ENCODE peak calls at places on chromosomes 2 and 18, in nine cellular contexts. One of them, this sample, is unnamed.
A peak's percentile ranks its signal among the peaks of the same experiment; 100 is the strongest.

GRCh38 chr2:66305714-66306113 is 129.2 kb upstream of the MEIS1 start:
- DNase-seq in IMR-90: peak; percentile 2
- DNase-seq in H9: no peak
- DNase-seq in cardiac muscle cell: peak; percentile 3
- DNase-seq in fibroblast of lung: peak; percentile 89
- DNase-seq in adrenal gland: peak; percentile 78
- DNase-seq in CD8-positive, alpha-beta memory T cell: no peak
- DNase-seq in tibial artery: peak; percentile 63
- DNase-seq in stomach: peak; percentile 36
- DNase-seq in this sample: no peak

GRCh38 chr18:67232406-67232805 is 284.1 kb downstream of the DSEL start:
- DNase-seq in IMR-90: peak; percentile 62
- DNase-seq in H9: no peak
- DNase-seq in cardiac muscle cell: peak; percentile 90
- DNase-seq in fibroblast of lung: peak; percentile 54
- DNase-seq in adrenal gland: no peak
- DNase-seq in CD8-positive, alpha-beta memory T cell: no peak
- DNase-seq in tibial artery: no peak
- DNase-seq in stomach: no peak
- DNase-seq in this sample: no peak

GRCh38 chr2:104078431-104079157 is 775.3 kb upstream of the POU3F3 start:
- DNase-seq in IMR-90: no peak
- DNase-seq in H9: peak; percentile 45
- DNase-seq in cardiac muscle cell: no peak
- DNase-seq in fibroblast of lung: no peak
- DNase-seq in adrenal gland: no peak
- DNase-seq in CD8-positive, alpha-beta memory T cell: no peak
- DNase-seq in tibial artery: no peak
- DNase-seq in stomach: no peak
- DNase-seq in this sample: no peak

GRCh38 chr2:75547345-75548035 is 13.2 kb downstream of the EVA1A start:
- DNase-seq in IMR-90: peak; percentile 88
- DNase-seq in H9: no peak
- DNase-seq in cardiac muscle cell: peak; percentile 49
- DNase-seq in fibroblast of lung: peak; percentile 57
- DNase-seq in adrenal gland: no peak
- DNase-seq in CD8-positive, alpha-beta memory T cell: no peak
- DNase-seq in tibial artery: no peak
- DNase-seq in stomach: no peak
- DNase-seq in this sample: no peak

GRCh38 chr18:24227976-24228660 is 89.3 kb downstream of the CABYR start:
- DNase-seq in IMR-90: peak; percentile 83
- DNase-seq in H9: no peak
- DNase-seq in cardiac muscle cell: no peak
- DNase-seq in fibroblast of lung: peak; percentile 51
- DNase-seq in adrenal gland: no peak
- DNase-seq in CD8-positive, alpha-beta memory T cell: no peak
- DNase-seq in tibial artery: no peak
- DNase-seq in stomach: no peak
- DNase-seq in this sample: no peak

GRCh38 chr2:182186132-182186735 is 200.6 kb downstream of the PPP1R1C start:
- DNase-seq in IMR-90: peak; percentile 34
- DNase-seq in H9: no peak
- DNase-seq in cardiac muscle cell: peak; percentile 62
- DNase-seq in fibroblast of lung: peak; percentile 50
- DNase-seq in adrenal gland: no peak
- DNase-seq in CD8-positive, alpha-beta memory T cell: no peak
- DNase-seq in tibial artery: no peak
- DNase-seq in stomach: no peak
- DNase-seq in this sample: no peak

GRCh38 chr2:225895126-225895525 is 495.6 kb downstream of the NYAP2 start:
- DNase-seq in IMR-90: peak; percentile 28
- DNase-seq in H9: no peak
- DNase-seq in cardiac muscle cell: peak; percentile 13
- DNase-seq in fibroblast of lung: peak; percentile 36
- DNase-seq in adrenal gland: no peak
- DNase-seq in CD8-positive, alpha-beta memory T cell: no peak
- DNase-seq in tibial artery: no peak
- DNase-seq in stomach: no peak
- DNase-seq in this sample: no peak

GRCh38 chr2:160434254-160434948 is 59.2 kb downstream of the RBMS1 start:
- DNase-seq in IMR-90: no peak
- DNase-seq in H9: no peak
- DNase-seq in cardiac muscle cell: no peak
- DNase-seq in fibroblast of lung: peak; percentile 50
- DNase-seq in adrenal gland: no peak
- DNase-seq in CD8-positive, alpha-beta memory T cell: no peak
- DNase-seq in tibial artery: no peak
- DNase-seq in stomach: no peak
- DNase-seq in this sample: no peak

GRCh38 chr2:227890495-227891079 is 19.2 kb downstream of the DAW1 start:
- DNase-seq in IMR-90: peak; percentile 61
- DNase-seq in H9: no peak
- DNase-seq in cardiac muscle cell: peak; percentile 76
- DNase-seq in fibroblast of lung: peak; percentile 74
- DNase-seq in adrenal gland: no peak
- DNase-seq in CD8-positive, alpha-beta memory T cell: no peak
- DNase-seq in tibial artery: no peak
- DNase-seq in stomach: no peak
- DNase-seq in this sample: no peak

DNA sequence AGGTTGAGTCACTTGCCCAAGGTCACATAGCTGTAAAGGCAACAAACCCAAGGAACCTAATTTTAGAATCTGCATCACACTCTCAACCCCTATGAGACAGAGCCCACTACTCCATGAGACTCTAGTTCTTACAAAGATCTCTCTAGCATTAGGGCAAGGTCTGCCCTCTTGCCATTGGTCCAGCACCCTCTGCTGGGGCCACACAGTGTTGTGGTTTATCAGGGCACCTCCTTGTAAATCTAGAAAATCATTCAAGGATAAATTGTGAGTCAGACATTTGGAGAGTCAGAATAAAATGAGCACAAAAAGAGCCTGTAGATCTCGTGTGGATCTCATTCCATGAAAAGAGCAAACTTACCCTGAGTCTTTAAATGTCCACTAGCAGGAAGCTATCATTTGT is 91.2 kb downstream of the SLC8A1 start:
- DNase-seq in IMR-90: peak; percentile 31
- DNase-seq in H9: no peak
- DNase-seq in cardiac muscle cell: no peak
- DNase-seq in fibroblast of lung: no peak
- DNase-seq in adrenal gland: peak; percentile 73
- DNase-seq in CD8-positive, alpha-beta memory T cell: no peak
- DNase-seq in tibial artery: no peak
- DNase-seq in stomach: no peak
- DNase-seq in this sample: no peak
- H3K4me1 ChIP-seq in IMR-90: peaks cover 13% of the 10 kb centered on the region
- H3K4me1 ChIP-seq in H9: no peaks in the 10 kb centered on the region
- H3K4me1 ChIP-seq in cardiac muscle cell: peaks cover 41% of the 10 kb centered on the region
- H3K4me1 ChIP-seq in fibroblast of lung: peaks cover 2% of the 10 kb centered on the region
- H3K4me1 ChIP-seq in adrenal gland: peaks cover 13% of the 10 kb centered on the region
- H3K4me1 ChIP-seq in CD8-positive, alpha-beta memory T cell: no peaks in the 10 kb centered on the region
- H3K4me1 ChIP-seq in tibial artery: peaks cover 37% of the 10 kb centered on the region
- H3K4me1 ChIP-seq in stomach: peaks cover 23% of the 10 kb centered on the region
- H3K4me1 ChIP-seq in this sample: peaks cover 16% of the 10 kb centered on the region

GRCh38 chr2:111633139-111633538 is 250.9 kb downstream of the ANAPC1 start:
- DNase-seq in IMR-90: no peak
- DNase-seq in H9: no peak
- DNase-seq in cardiac muscle cell: no peak
- DNase-seq in fibroblast of lung: no peak
- DNase-seq in adrenal gland: no peak
- DNase-seq in CD8-positive, alpha-beta memory T cell: no peak
- DNase-seq in tibial artery: no peak
- DNase-seq in stomach: no peak
- DNase-seq in this sample: no peak
- H3K27ac ChIP-seq in IMR-90: no peak overlapping the region
- H3K27ac ChIP-seq in H9: no peak overlapping the region
- H3K27ac ChIP-seq in cardiac muscle cell: no peak overlapping the region
- H3K27ac ChIP-seq in fibroblast of lung: no peak overlapping the region
- H3K27ac ChIP-seq in adrenal gland: no peak overlapping the region
- H3K27ac ChIP-seq in CD8-positive, alpha-beta memory T cell: no peak overlapping the region
- H3K27ac ChIP-seq in tibial artery: no peak overlapping the region
- H3K27ac ChIP-seq in stomach: no peak overlapping the region
- H3K27ac ChIP-seq in this sample: no peak overlapping the region

DNA sequence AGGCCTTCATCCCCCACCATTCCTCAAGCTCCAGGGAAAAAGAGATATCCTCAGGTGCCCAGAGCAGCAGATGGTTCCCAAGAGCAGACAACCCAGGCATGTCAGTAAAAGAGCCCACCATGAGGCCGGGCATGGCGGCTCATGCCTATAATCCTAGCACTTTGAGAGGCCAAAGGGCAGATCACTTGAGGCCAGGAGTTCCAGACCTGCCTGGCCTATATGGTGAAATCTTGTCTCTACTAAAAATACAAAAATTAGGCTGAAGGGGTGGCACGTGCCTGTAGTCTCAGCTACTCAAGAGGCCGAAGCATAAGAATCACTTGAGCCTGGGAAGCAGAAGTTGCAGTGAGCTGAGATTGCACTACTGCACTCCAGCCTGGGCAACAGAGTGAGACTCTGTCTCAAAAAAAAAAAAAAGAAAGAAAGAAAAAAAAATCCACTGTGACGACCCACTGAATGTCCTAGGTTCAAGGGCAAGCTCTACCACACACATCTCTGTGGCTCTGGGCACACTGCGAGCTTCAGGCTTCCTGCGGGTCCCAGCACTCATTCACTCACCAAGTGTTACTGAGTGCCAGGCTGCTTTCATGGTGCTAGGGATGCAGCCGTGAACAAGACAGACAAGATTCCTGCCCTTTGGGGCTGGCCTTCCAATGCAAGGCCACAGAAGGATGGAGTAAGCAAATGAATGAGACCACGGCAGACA is 6.5 kb upstream of the DUSP2 start:
- DNase-seq in IMR-90: no peak
- DNase-seq in H9: no peak
- DNase-seq in cardiac muscle cell: no peak
- DNase-seq in fibroblast of lung: no peak
- DNase-seq in adrenal gland: no peak
- DNase-seq in CD8-positive, alpha-beta memory T cell: peak; percentile 12
- DNase-seq in tibial artery: no peak
- DNase-seq in stomach: no peak
- DNase-seq in this sample: no peak
- H3K4me1 ChIP-seq in IMR-90: peaks cover 5% of the 10 kb centered on the region
- H3K4me1 ChIP-seq in H9: no peaks in the 10 kb centered on the region
- H3K4me1 ChIP-seq in cardiac muscle cell: peaks cover 11% of the 10 kb centered on the region
- H3K4me1 ChIP-seq in fibroblast of lung: peaks cover 4% of the 10 kb centered on the region
- H3K4me1 ChIP-seq in adrenal gland: peaks cover 6% of the 10 kb centered on the region
- H3K4me1 ChIP-seq in CD8-positive, alpha-beta memory T cell: peaks cover 49% of the 10 kb centered on the region
- H3K4me1 ChIP-seq in tibial artery: peaks cover 6% of the 10 kb centered on the region
- H3K4me1 ChIP-seq in stomach: peaks cover 15% of the 10 kb centered on the region
- H3K4me1 ChIP-seq in this sample: no peaks in the 10 kb centered on the region

DNA sequence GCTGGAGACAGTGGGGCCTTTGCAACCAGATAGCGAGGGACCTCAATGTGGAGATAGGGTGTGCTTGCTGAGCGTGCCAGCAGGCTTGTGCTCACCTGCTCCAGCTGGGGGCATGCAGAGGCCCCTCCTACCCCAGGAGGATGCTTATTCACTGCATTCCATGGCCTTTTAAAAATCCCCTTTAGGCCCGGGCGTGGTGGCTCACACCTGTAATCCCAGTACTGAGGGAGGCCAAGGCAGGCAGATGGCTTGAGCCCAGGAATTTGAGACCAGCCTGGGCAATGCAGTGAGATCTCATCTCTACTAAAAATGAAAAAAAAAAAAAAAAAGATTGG is 54.5 kb downstream of the ODC1 start:
- DNase-seq in IMR-90: no peak
- DNase-seq in H9: no peak
- DNase-seq in cardiac muscle cell: no peak
- DNase-seq in fibroblast of lung: no peak
- DNase-seq in adrenal gland: no peak
- DNase-seq in CD8-positive, alpha-beta memory T cell: no peak
- DNase-seq in tibial artery: no peak
- DNase-seq in stomach: no peak
- DNase-seq in this sample: no peak
- H3K27ac ChIP-seq in IMR-90: no peak overlapping the region
- H3K27ac ChIP-seq in H9: no peak overlapping the region
- H3K27ac ChIP-seq in cardiac muscle cell: no peak overlapping the region
- H3K27ac ChIP-seq in fibroblast of lung: no peak overlapping the region
- H3K27ac ChIP-seq in adrenal gland: no peak overlapping the region
- H3K27ac ChIP-seq in CD8-positive, alpha-beta memory T cell: no peak overlapping the region
- H3K27ac ChIP-seq in tibial artery: no peak overlapping the region
- H3K27ac ChIP-seq in stomach: peak overlapping the region; percentile 53
- H3K27ac ChIP-seq in this sample: peak overlapping the region; percentile 3

DNA sequence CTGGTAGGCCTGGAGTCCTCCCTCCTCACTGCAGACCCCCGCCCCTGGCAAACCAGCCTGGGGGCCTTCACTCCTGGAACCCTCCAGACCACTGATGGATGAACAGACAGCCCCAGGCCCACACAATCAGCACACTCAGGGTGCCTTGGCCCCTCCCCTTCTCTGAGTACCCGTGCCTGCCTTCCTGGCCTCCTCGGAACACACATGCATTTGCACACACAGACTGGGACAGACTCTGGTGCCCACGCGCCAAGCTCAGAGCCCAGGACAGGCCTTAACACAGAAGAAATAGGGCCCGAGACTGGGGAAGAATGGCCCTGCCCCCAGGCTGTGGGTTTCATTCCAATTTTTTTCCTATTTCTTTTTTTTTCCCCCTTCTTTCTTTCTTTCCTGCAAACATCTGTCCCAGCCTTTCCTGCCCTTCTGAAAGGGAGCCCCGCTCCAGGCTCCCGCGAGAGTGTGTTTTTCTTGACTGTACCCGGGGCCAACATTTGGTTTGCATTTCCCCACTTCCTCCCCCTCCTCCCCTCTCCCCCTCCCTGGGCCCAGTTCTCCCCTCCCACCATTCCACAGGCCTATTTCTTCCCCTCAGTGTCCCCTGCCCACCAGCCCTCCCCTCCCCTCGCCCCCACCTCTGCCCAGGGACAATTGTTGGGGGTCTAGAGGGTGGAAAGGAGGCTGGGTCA is 613 bp upstream of the TNS1 start:
- DNase-seq in IMR-90: peak; percentile 55
- DNase-seq in H9: no peak
- DNase-seq in cardiac muscle cell: peak; percentile 87
- DNase-seq in fibroblast of lung: peak; percentile 85
- DNase-seq in adrenal gland: no peak
- DNase-seq in CD8-positive, alpha-beta memory T cell: no peak
- DNase-seq in tibial artery: peak; percentile 64
- DNase-seq in stomach: no peak
- DNase-seq in this sample: no peak
- H3K4me1 ChIP-seq in IMR-90: peaks cover 45% of the 10 kb centered on the region
- H3K4me1 ChIP-seq in H9: peaks cover 2% of the 10 kb centered on the region
- H3K4me1 ChIP-seq in cardiac muscle cell: peaks cover 4% of the 10 kb centered on the region
- H3K4me1 ChIP-seq in fibroblast of lung: peaks cover 8% of the 10 kb centered on the region
- H3K4me1 ChIP-seq in adrenal gland: peaks cover 64% of the 10 kb centered on the region
- H3K4me1 ChIP-seq in CD8-positive, alpha-beta memory T cell: no peaks in the 10 kb centered on the region
- H3K4me1 ChIP-seq in tibial artery: peaks cover 76% of the 10 kb centered on the region
- H3K4me1 ChIP-seq in stomach: peaks cover 19% of the 10 kb centered on the region
- H3K4me1 ChIP-seq in this sample: no peaks in the 10 kb centered on the region

This sample was measured in RWPE2.